ENCODE peak calls at places on chromosomes 12 and 14, in five cellular contexts. One of them, this sample, is unnamed.

GRCh38 chr12:132257955-132258490 is 71.4 kb downstream of the GALNT9 start:
- DNase-seq in heart left ventricle: no peak
- DNase-seq in right cardiac atrium: peak
- DNase-seq in upper lobe of right lung: no peak
- DNase-seq in PC-3: no peak
- DNase-seq in this sample: no peak

GRCh38 chr14:94867931-94868597 is 98.2 kb upstream of the GSC start:
- DNase-seq in right cardiac atrium: no peak
- DNase-seq in PC-3: peak
- DNase-seq in upper lobe of right lung: no peak
- DNase-seq in heart left ventricle: no peak
- DNase-seq in this sample: no peak

GRCh38 chr12:89244536-89244935 is 107.8 kb downstream of the DUSP6 start:
- DNase-seq in PC-3: no peak
- DNase-seq in heart left ventricle: no peak
- DNase-seq in upper lobe of right lung: no peak
- DNase-seq in right cardiac atrium: no peak
- DNase-seq in this sample: peak

GRCh38 chr14:94129758-94130414 is 482 bp upstream of the IFI27L2 start:
- DNase-seq in PC-3: peak
- DNase-seq in heart left ventricle: peak
- DNase-seq in right cardiac atrium: peak
- DNase-seq in upper lobe of right lung: no peak
- DNase-seq in this sample: peak

GRCh38 chr12:81843599-81843998 is 84.4 kb upstream of the PPFIA2 start:
- DNase-seq in right cardiac atrium: no peak
- DNase-seq in PC-3: no peak
- DNase-seq in upper lobe of right lung: no peak
- DNase-seq in heart left ventricle: no peak
- DNase-seq in this sample: no peak

GRCh38 chr14:39097159-39097558 is 5.9 kb downstream of the SEC23A start:
- DNase-seq in upper lobe of right lung: no peak
- DNase-seq in PC-3: no peak
- DNase-seq in right cardiac atrium: no peak
- DNase-seq in heart left ventricle: no peak
- DNase-seq in this sample: peak

GRCh38 chr12:99069371-99069770 is 424.3 kb downstream of the APAF1 start:
- DNase-seq in heart left ventricle: no peak
- DNase-seq in right cardiac atrium: no peak
- DNase-seq in upper lobe of right lung: no peak
- DNase-seq in PC-3: no peak
- DNase-seq in this sample: no peak

GRCh38 chr12:121391619-121392324 is 8.1 kb upstream of the RNF34 start:
- DNase-seq in right cardiac atrium: peak
- DNase-seq in PC-3: no peak
- DNase-seq in heart left ventricle: no peak
- DNase-seq in upper lobe of right lung: no peak
- DNase-seq in this sample: no peak

GRCh38 chr12:107179883-107180282 is 86.5 kb upstream of the CRY1 start:
- DNase-seq in PC-3: no peak
- DNase-seq in right cardiac atrium: no peak
- DNase-seq in upper lobe of right lung: no peak
- DNase-seq in heart left ventricle: no peak
- DNase-seq in this sample: no peak

GRCh38 chr14:100305446-100306255 is 593 bp downstream of the SLC25A29 start:
- DNase-seq in heart left ventricle: no peak
- DNase-seq in right cardiac atrium: peak
- DNase-seq in upper lobe of right lung: peak
- DNase-seq in PC-3: peak
- DNase-seq in this sample: no peak

GRCh38 chr12:1205512-1206060 is 214.6 kb downstream of the ERC1 start:
- DNase-seq in right cardiac atrium: no peak
- DNase-seq in PC-3: no peak
- DNase-seq in upper lobe of right lung: no peak
- DNase-seq in heart left ventricle: no peak
- DNase-seq in this sample: no peak
- H3K4me3 ChIP-seq in right cardiac atrium: peak
- H3K4me3 ChIP-seq in PC-3: no peak
- H3K4me3 ChIP-seq in upper lobe of right lung: no peak
- H3K4me3 ChIP-seq in heart left ventricle: peak
- H3K4me3 ChIP-seq in this sample: no peak

GRCh38 chr14:66495214-66496098 is 9.3 kb downstream of the CCDC196 start:
- DNase-seq in right cardiac atrium: no peak
- DNase-seq in PC-3: peak
- DNase-seq in heart left ventricle: peak
- DNase-seq in upper lobe of right lung: no peak
- DNase-seq in this sample: peak
- H3K4me3 ChIP-seq in right cardiac atrium: peak
- H3K4me3 ChIP-seq in PC-3: peak
- H3K4me3 ChIP-seq in heart left ventricle: no peak
- H3K4me3 ChIP-seq in upper lobe of right lung: peak
- H3K4me3 ChIP-seq in this sample: no peak

GRCh38 chr14:73173092-73173735 is 36.9 kb downstream of the PSEN1 start:
- DNase-seq in upper lobe of right lung: no peak
- DNase-seq in PC-3: peak
- DNase-seq in right cardiac atrium: no peak
- DNase-seq in heart left ventricle: no peak
- DNase-seq in this sample: peak
- H3K4me3 ChIP-seq in upper lobe of right lung: no peak
- H3K4me3 ChIP-seq in PC-3: no peak
- H3K4me3 ChIP-seq in right cardiac atrium: no peak
- H3K4me3 ChIP-seq in heart left ventricle: no peak
- H3K4me3 ChIP-seq in this sample: no peak

GRCh38 chr12:53049582-53050318 is at the start of gene TNS2:
- DNase-seq in heart left ventricle: peak
- DNase-seq in right cardiac atrium: peak
- DNase-seq in PC-3: peak
- DNase-seq in upper lobe of right lung: peak
- DNase-seq in this sample: peak

GRCh38 chr12:53048780-53049401 is 974 bp upstream of the TNS2 start:
- DNase-seq in heart left ventricle: peak
- DNase-seq in PC-3: no peak
- DNase-seq in upper lobe of right lung: peak
- DNase-seq in right cardiac atrium: peak
- DNase-seq in this sample: no peak

GRCh38 chr12:53046655-53047220 is 3.1 kb upstream of the TNS2 start:
- DNase-seq in heart left ventricle: peak
- DNase-seq in PC-3: no peak
- DNase-seq in upper lobe of right lung: peak
- DNase-seq in right cardiac atrium: peak
- DNase-seq in this sample: peak

GRCh38 chr12:53047221-53048032 is 2.4 kb upstream of the TNS2 start:
- DNase-seq in heart left ventricle: peak
- DNase-seq in PC-3: peak
- DNase-seq in right cardiac atrium: peak
- DNase-seq in upper lobe of right lung: peak
- DNase-seq in this sample: peak

DNA sequence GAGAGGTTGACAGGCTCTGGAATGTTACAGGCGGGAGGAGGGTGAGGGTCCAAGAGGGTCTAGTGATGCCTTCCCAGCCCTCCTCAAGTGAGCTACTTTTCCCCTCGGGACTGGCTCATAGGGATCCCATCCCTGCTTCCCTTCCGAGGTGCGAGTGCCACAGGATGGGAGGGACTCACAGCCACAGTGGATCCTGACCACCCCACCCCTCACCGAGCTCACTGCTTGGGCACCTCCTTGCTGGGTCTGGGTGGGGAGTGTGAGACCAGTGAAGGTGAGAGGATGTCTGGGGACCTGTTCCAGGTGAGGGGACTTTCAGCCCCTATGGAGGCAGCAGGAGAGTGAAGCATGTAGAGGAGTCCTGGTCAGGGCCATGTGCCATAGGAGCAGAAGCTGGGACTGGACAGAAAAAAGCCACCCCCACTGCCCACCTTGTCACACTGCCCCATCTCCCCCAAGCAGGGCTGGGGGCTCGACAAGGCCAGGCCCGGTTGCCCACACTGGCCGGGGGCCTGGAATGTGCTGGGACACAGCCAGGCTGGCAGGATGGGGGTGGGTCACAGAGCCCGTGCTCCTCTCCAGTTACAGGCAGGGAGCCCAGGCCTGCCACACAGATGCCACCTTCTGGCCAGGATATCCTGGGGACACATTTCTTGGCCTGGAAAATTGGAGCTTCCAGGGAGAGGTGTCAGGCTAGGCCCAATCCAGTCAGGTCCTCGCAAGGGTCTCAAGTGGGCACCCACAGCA is 1.7 kb upstream of the TNS2 start:
- DNase-seq in right cardiac atrium: peak
- DNase-seq in heart left ventricle: peak
- DNase-seq in PC-3: peak
- DNase-seq in upper lobe of right lung: peak
- DNase-seq in this sample: peak
- H3K4me3 ChIP-seq in right cardiac atrium: peak
- H3K4me3 ChIP-seq in heart left ventricle: peak
- H3K4me3 ChIP-seq in PC-3: peak
- H3K4me3 ChIP-seq in upper lobe of right lung: peak
- H3K4me3 ChIP-seq in this sample: peak

GRCh38 chr14:36268957-36269734 is 51.3 kb downstream of the MBIP start:
- DNase-seq in heart left ventricle: no peak
- DNase-seq in right cardiac atrium: no peak
- DNase-seq in upper lobe of right lung: no peak
- DNase-seq in PC-3: no peak
- DNase-seq in this sample: no peak
- H3K4me3 ChIP-seq in heart left ventricle: no peak
- H3K4me3 ChIP-seq in right cardiac atrium: no peak
- H3K4me3 ChIP-seq in upper lobe of right lung: no peak
- H3K4me3 ChIP-seq in PC-3: no peak
- H3K4me3 ChIP-seq in this sample: no peak

DNA sequence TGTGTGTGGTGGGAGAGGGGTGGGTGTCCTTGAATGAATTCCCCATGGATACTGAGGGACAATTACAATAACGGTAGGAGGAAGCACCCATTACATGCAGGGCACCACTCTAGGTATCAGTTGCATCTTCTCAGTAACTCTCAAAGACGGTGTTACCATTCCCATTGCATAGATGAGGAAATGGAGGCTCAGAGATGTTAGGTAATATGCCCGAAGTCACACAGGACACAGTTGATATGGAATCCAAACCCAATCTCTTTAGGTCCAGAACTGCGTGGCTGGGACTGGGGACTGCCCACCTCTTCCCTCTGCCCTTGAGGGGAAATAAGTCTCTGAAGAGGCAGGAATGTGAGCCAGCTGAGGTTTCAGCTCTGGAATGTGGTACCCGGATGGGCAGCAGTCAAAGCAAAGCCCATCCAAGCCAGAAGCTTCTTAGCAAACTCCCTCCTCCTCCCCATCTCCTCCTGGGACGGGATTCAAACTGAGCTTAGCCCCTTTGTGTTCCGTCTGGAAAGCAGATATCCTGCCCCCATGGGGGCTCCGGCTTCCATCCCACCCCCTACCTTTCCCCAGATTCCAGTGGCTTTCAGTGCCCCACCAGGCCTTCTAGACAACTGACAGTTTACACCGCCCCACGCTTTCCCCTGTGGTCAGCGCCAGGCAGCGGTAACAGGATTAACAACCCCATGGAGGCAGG is 187.5 kb downstream of the RBM19 start:
- DNase-seq in PC-3: no peak
- DNase-seq in upper lobe of right lung: peak
- DNase-seq in heart left ventricle: no peak
- DNase-seq in right cardiac atrium: no peak
- DNase-seq in this sample: no peak
- H3K4me3 ChIP-seq in PC-3: no peak
- H3K4me3 ChIP-seq in upper lobe of right lung: no peak
- H3K4me3 ChIP-seq in heart left ventricle: no peak
- H3K4me3 ChIP-seq in right cardiac atrium: no peak
- H3K4me3 ChIP-seq in this sample: no peak